ENCODE peak calls at places on chromosomes 3 and 15, in seven cellular contexts. D, N, H, T, W, J and K are unnamed samples. For H3K4me1, the result is how much of the 10 kb centered on the place peaks cover.

GRCh38 chr3:44104668-44105321 is 136.9 kb upstream of the TOPAZ1 start:
- DNase-seq in J (peak), N (no peak), W (peak), D (peak), T (peak), H (no peak), K (peak)

GRCh38 chr15:85708402-85708932 is 86.3 kb downstream of the KLHL25 start:
- DNase-seq in H (peak), J (no peak), D (peak), N (peak), T (no peak), W (no peak), K (no peak)

GRCh38 chr15:72859757-72860145 is 76.2 kb upstream of the ADPGK start:
- DNase-seq in W (no peak), J (no peak), T (no peak), H (no peak), N (no peak), D (no peak), K (no peak)

GRCh38 chr3:136414476-136414875 is 164.3 kb downstream of the PCCB start:
- DNase-seq in J (no peak), D (no peak), N (no peak), T (peak), H (no peak), W (no peak), K (no peak)

GRCh38 chr15:48877630-48878595 is at the start of gene EID1:
- DNase-seq in D (peak), H (peak), N (peak), T (peak), W (peak), J (peak), K (peak)

GRCh38 chr3:50389368-50389767 is 30.0 kb upstream of the TMEM115 start:
- DNase-seq in W (no peak), T (no peak), J (no peak), N (no peak), D (no peak), H (no peak), K (no peak)

GRCh38 chr15:41285285-41285684 is 47.1 kb downstream of the OIP5 start:
- DNase-seq in T (no peak), H (no peak), J (no peak), W (no peak), N (no peak), D (no peak), K (no peak)

GRCh38 chr15:41940441-41940857 is 31.9 kb downstream of the EHD4 start:
- DNase-seq in T (peak), N (peak), H (peak), J (peak), W (peak), D (peak), K (peak)

GRCh38 chr3:47475570-47476329 is at the start of gene SCAP:
- DNase-seq in J (peak), T (peak), W (peak), N (peak), D (peak), H (peak), K (peak)

GRCh38 chr15:71792521-71792920 is 17.8 kb upstream of the NR2E3 start:
- DNase-seq in J (peak), T (peak), N (no peak), D (peak), H (peak), W (peak), K (peak)

GRCh38 chr3:60160105-60160791 is 1091.0 kb downstream of the FHIT start:
- DNase-seq in T (no peak), H (no peak), J (peak), W (no peak), N (no peak), D (no peak), K (no peak)

GRCh38 chr15:68053997-68054657 is at the start of gene PIAS1:
- DNase-seq in N (peak), H (peak), T (peak), J (peak), W (peak), D (peak), K (peak)

GRCh38 chr3:187667526-187667925 is 2.7 kb downstream of the SST start:
- DNase-seq in D (no peak), N (peak), J (no peak), W (no peak), T (no peak), H (no peak), K (no peak)

GRCh38 chr15:68755731-68756130 is 65.0 kb downstream of the ANP32A start:
- DNase-seq in D (no peak), W (no peak), H (no peak), T (no peak), J (no peak), N (no peak), K (no peak)

GRCh38 chr3:19950316-19950715 is 3.4 kb downstream of the RAB5A start:
- DNase-seq in H (no peak), J (no peak), T (no peak), W (no peak), N (no peak), D (no peak), K (no peak)

GRCh38 chr15:77980094-77980493 is 97.4 kb downstream of the TBC1D2B start:
- DNase-seq in J (no peak), T (no peak), W (no peak), D (no peak), N (no peak), H (no peak), K (no peak)

GRCh38 chr3:129756871-129757270 is 136.6 kb downstream of the TMCC1 start:
- DNase-seq in J (peak), D (peak), T (peak), H (peak), N (no peak), W (peak), K (no peak)

GRCh38 chr15:20340331-20340811 is 201.2 kb downstream of the GOLGA6L6 start:
- DNase-seq in W (peak), D (no peak), T (no peak), N (no peak), H (peak), J (no peak), K (peak)

GRCh38 chr3:15512173-15512572 is 9.3 kb downstream of the COLQ start:
- DNase-seq in D (peak), W (no peak), N (no peak), T (peak), H (no peak), J (peak), K (no peak)

GRCh38 chr3:191356586-191357439 is 26.5 kb upstream of the UTS2B start:
- DNase-seq in H (peak), T (peak), W (peak), D (peak), J (peak), N (no peak), K (peak)

GRCh38 chr3:127780536-127781400 is 41.5 kb downstream of the MGLL start:
- DNase-seq in W (no peak), J (no peak), H (no peak), T (peak), D (no peak), N (no peak), K (no peak)

GRCh38 chr3:151460774-151461450 is at the start of gene IGSF10:
- DNase-seq in T (peak), N (no peak), D (no peak), J (no peak), W (no peak), H (no peak), K (no peak)

GRCh38 chr3:64871955-64872354 is 184.2 kb upstream of the ADAMTS9 start:
- DNase-seq in W (no peak), J (no peak), D (no peak), T (no peak), H (no peak), N (no peak), K (no peak)

GRCh38 chr15:48352474-48353072 is 21.3 kb downstream of the DUT start:
- DNase-seq in H (peak), N (peak), W (peak), J (peak), T (peak), D (peak), K (peak)

GRCh38 chr3:149581681-149582349 is 76.0 kb downstream of the WWTR1 start:
- DNase-seq in T (peak), W (peak), N (no peak), D (peak), J (peak), H (peak), K (peak)

GRCh38 chr15:85793641-85794597 is 806 bp downstream of the KLHL25 start:
- DNase-seq in J (no peak), T (peak), D (no peak), N (peak), W (peak), H (peak), K (peak)

GRCh38 chr3:123258811-123259420 is 57.2 kb downstream of the SEC22A start:
- DNase-seq in N (peak), J (peak), D (peak), W (peak), T (peak), H (peak), K (peak)

GRCh38 chr3:10173926-10174435 is 9.3 kb downstream of the IRAK2 start:
- DNase-seq in H (peak), T (peak), J (peak), W (peak), N (peak), D (peak), K (peak)

GRCh38 chr3:49673715-49674490 is at the start of gene APEH:
- DNase-seq in W (peak), H (peak), D (peak), J (peak), T (peak), N (peak), K (peak)

GRCh38 chr3:38264779-38265178 is 833 bp upstream of the SLC22A13 start:
- DNase-seq in J (no peak), D (no peak), N (no peak), H (no peak), T (no peak), W (no peak), K (no peak)

DNA sequence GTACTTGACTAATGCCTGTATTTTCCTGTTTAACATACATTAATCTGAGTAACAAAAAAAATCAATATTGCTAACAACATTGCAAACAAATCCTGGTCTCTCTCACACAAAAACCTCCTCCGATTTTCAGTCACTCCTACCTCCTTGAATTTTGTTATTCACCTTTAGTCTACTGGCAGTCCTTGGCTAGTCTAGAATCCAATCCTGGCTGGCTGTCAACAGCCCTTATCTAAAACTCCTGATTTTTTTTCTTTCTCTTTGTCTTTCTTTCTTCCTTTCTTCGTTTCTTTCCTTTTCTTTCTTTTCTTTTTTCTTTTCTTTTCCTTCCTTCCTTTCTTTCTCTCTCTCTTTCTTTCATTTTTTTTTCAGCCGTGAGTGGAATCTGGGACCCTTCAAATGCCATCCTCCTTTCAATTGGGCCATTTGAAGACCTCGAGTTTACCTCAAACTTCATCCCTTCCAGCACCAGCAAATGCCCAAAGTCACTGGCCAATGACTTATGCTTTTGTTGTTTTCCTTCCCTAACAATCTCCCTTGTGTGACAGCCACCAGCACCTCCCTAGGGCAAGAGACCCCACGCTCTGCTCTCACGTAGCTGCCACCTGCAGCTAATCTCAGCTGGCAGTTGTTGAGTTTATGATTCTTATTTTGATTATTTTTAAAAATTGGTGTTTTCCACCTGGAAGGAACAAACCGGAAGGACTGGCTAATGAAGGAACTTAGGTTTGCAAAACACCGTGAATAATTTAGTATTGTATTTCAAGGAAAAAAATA is 6.8 kb upstream of the ONECUT1 start:
- DNase-seq in J (no peak), H (no peak), N (no peak), T (no peak), D (no peak), W (no peak), K (no peak)
- TF ChIP-seq EZH2 in J (no peak), H (no peak), N (no peak), T (no peak), D (no peak), W (no peak), K (no peak)

GRCh38 chr3:124769462-124769861 is 39.2 kb downstream of the UMPS start:
- DNase-seq in T (no peak), H (no peak), N (no peak), D (no peak), J (no peak), W (no peak), K (no peak)
- H2AFZ ChIP-seq in T (no peak), H (no peak), N (no peak), D (no peak), J (no peak), W (no peak), K (no peak)

GRCh38 chr15:62469874-62470688 is 305.0 kb upstream of the C2CD4B start:
- DNase-seq in J (peak), N (peak), H (no peak), D (peak), T (peak), W (peak), K (peak)

GRCh38 chr15:62465173-62465572 is 300.1 kb upstream of the C2CD4B start:
- DNase-seq in N (no peak), J (no peak), T (no peak), D (no peak), W (no peak), H (no peak), K (no peak)

GRCh38 chr15:62474021-62474770 is 309.1 kb upstream of the C2CD4B start:
- DNase-seq in D (no peak), W (no peak), T (no peak), H (no peak), J (no peak), N (no peak), K (no peak)

GRCh38 chr15:62472616-62473299 is 307.7 kb upstream of the C2CD4B start:
- DNase-seq in D (no peak), W (peak), H (no peak), N (peak), J (no peak), T (peak), K (no peak)

DNA sequence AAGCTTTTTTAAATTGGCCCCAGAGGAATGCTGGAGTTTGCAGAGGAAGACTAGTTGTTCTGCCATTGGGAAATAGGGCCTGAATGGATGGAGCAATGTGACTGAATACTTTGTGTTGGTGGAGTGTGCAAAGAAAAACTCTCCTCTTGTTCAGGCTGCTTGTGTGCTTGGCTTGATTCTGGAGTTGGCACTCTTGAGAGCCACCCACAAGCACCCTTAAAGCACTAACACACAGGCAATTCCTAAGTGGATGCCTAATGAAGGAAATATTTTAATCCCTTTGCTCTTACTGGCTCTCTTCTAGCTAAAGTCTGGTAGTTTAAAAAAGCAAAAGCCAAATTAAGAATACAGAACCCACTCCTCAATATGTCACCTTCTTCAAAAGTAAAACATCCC is 304.4 kb upstream of the C2CD4B start:
- DNase-seq in W (no peak), T (peak), J (peak), H (no peak), D (peak), N (no peak), K (no peak)
- H3K4me1 ChIP-seq in W (under half), T (half or more), J (under half), H (under half), D (under half), N (under half), K (under half)

GRCh38 chr15:22788004-22788403 is 1.6 kb downstream of the NIPA1 start:
- DNase-seq in W (no peak), T (no peak), N (no peak), J (no peak), D (no peak), H (no peak), K (no peak)

GRCh38 chr15:22786868-22787698 is 639 bp downstream of the NIPA1 start:
- DNase-seq in W (peak), N (peak), T (peak), H (peak), D (no peak), J (peak), K (peak)
- TF ChIP-seq EZH2 in W (no peak), N (no peak), T (no peak), H (no peak), D (no peak), J (no peak), K (no peak)

GRCh38 chr15:101579766-101580165 is 72.4 kb downstream of the TM2D3 start:
- DNase-seq in J (no peak), T (peak), D (peak), N (no peak), H (peak), W (peak), K (peak)

GRCh38 chr15:101583284-101583683 is 68.9 kb downstream of the TM2D3 start:
- DNase-seq in D (no peak), W (no peak), H (no peak), N (no peak), J (no peak), T (no peak), K (no peak)

DNA sequence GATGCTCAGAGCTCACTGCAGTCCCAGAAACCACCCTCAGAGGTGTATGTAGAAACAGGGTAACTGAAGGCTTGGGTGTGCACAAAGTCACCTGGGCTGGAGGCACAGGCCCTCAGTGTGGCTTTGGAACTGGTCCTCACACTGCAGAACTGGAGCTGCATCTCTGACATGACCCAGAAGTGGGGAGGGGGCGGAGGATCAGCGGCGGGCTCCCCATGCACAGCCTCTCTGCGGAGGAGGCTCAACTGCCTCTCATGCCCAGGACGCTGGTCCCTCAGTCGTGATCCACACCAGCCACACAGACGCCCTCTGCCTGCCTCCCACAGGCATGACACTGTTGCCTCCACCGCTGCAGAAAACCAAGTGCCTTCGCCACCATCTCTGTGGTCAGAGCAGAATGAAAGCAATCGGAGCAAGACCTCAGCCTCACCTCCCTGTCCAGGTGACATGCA is 73.7 kb downstream of the TM2D3 start:
- DNase-seq in H (no peak), N (peak), T (peak), J (no peak), D (no peak), W (peak), K (peak)
- H2AFZ ChIP-seq in H (no peak), N (no peak), T (no peak), J (no peak), D (no peak), W (no peak), K (peak)

GRCh38 chr3:13598926-13599886 is 50.3 kb downstream of the FBLN2 start:
- DNase-seq in N (no peak), T (peak), D (no peak), H (no peak), J (peak), W (peak), K (peak)
- H3K4me1 ChIP-seq in N (under half), T (under half), D (under half), H (under half), J (under half), W (under half), K (under half)

DNA sequence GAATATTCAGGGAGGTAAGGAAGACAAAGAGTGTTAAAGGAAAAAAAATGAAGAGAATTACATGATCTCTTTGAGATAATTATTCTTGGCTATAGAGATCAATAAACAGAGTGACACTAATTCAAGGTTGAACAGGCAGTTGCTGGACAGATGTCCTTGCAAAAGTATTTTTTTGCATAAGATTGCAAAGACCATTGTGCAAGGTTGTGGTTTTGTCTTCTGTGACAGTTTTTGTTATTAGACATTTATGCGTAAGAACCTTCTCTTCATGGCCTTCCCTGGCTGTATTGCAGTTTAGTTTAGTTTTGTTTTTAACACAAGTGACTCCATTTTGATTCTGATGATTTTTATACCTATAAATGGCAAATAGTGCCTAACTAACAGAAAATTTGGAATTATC is 682.8 kb upstream of the ARPP21 start:
- DNase-seq in T (no peak), N (no peak), D (no peak), H (no peak), J (no peak), W (no peak), K (no peak)
- TF ChIP-seq EZH2 in T (no peak), N (no peak), D (no peak), H (no peak), J (no peak), W (no peak), K (no peak)

GRCh38 chr3:31848921-31849320 is 132.1 kb downstream of the OSBPL10 start:
- DNase-seq in J (no peak), H (no peak), T (no peak), D (no peak), W (no peak), N (peak), K (no peak)
- H2AFZ ChIP-seq in J (no peak), H (no peak), T (no peak), D (no peak), W (no peak), N (no peak), K (no peak)